ENCODE peak calls at places on chromosomes 1 and 21, in seven cellular contexts. U is PC-3, W is GM23338, V is GM23248, O is MM.1S, J is HCT116, Z is neural progenitor cell. K is an unnamed sample. For H4K20me1, the result is how much of the 10 kb centered on the place peaks cover.

GRCh38 chr1:81809808-81810207 is 9.1 kb downstream of the ADGRL2 start:
- DNase-seq in V (no peak), Z (no peak), J (no peak), U (no peak), O (no peak), W (no peak), K (no peak)

GRCh38 chr1:203464743-203465142 is 10.9 kb upstream of the PRELP start:
- DNase-seq in V (no peak), J (no peak), Z (no peak), U (no peak), O (no peak), W (no peak), K (no peak)

GRCh38 chr1:115062542-115063004 is 26.7 kb downstream of the TSPAN2 start:
- DNase-seq in J (no peak), O (peak), U (peak), Z (no peak), W (no peak), V (peak), K (peak)

GRCh38 chr1:174284052-174284451 is 124.7 kb downstream of the RABGAP1L start:
- DNase-seq in Z (no peak), W (no peak), O (no peak), U (no peak), J (no peak), V (no peak), K (no peak)

GRCh38 chr1:211359876-211360275 is 33.2 kb downstream of the TRAF5 start:
- DNase-seq in O (peak), J (no peak), U (peak), V (no peak), Z (no peak), W (no peak), K (no peak)

GRCh38 chr1:5286244-5286643 is 631.8 kb downstream of the AJAP1 start:
- DNase-seq in Z (no peak), V (no peak), U (no peak), J (no peak), O (no peak), W (peak), K (no peak)

GRCh38 chr1:200903793-200904192 is 9.1 kb downstream of the INAVA start:
- DNase-seq in W (no peak), U (no peak), J (no peak), V (no peak), Z (no peak), O (no peak), K (no peak)

GRCh38 chr1:112872551-112872962 is 83.4 kb downstream of the SLC16A1 start:
- DNase-seq in O (no peak), V (no peak), W (no peak), J (no peak), Z (peak), U (no peak), K (peak)

GRCh38 chr1:35888255-35888654 is 5.2 kb downstream of the AGO1 start:
- DNase-seq in U (no peak), V (no peak), J (no peak), W (no peak), Z (no peak), O (no peak), K (no peak)

GRCh38 chr1:41435570-41436178 is 48.8 kb downstream of the EDN2 start:
- DNase-seq in Z (peak), W (peak), U (no peak), J (no peak), O (no peak), V (no peak), K (peak)

GRCh38 chr1:192973988-192974387 is 85.2 kb downstream of the UCHL5 start:
- DNase-seq in V (no peak), W (no peak), J (peak), O (no peak), Z (no peak), U (no peak), K (no peak)

GRCh38 chr1:40847023-40847740 is 15.0 kb downstream of the CITED4 start:
- DNase-seq in V (peak), Z (no peak), O (no peak), J (no peak), W (peak), U (peak), K (no peak)

GRCh38 chr1:36503733-36504132 is 21.0 kb upstream of the CSF3R start:
- DNase-seq in U (no peak), J (no peak), W (no peak), O (no peak), V (no peak), Z (no peak), K (no peak)

GRCh38 chr1:168737446-168737845 is 8.4 kb upstream of the DPT start:
- DNase-seq in U (no peak), V (no peak), O (no peak), W (no peak), Z (no peak), J (no peak), K (no peak)

GRCh38 chr1:39689635-39690034 is 1.6 kb downstream of the HPCAL4 start:
- DNase-seq in V (no peak), O (no peak), U (no peak), Z (peak), J (no peak), W (no peak), K (no peak)

GRCh38 chr1:217076902-217077301 is 353.7 kb upstream of the ESRRG start:
- DNase-seq in U (peak), O (no peak), Z (no peak), J (no peak), W (peak), V (no peak), K (no peak)

GRCh38 chr1:113804421-113805255 is 7.6 kb downstream of the RSBN1 start:
- DNase-seq in W (no peak), U (peak), V (peak), Z (no peak), O (no peak), J (peak), K (peak)

GRCh38 chr1:19744886-19745285 is 54.8 kb downstream of the TMCO4 start:
- DNase-seq in V (no peak), O (no peak), W (no peak), J (no peak), Z (no peak), U (no peak), K (no peak)

GRCh38 chr1:205319081-205320018 is 2.2 kb downstream of the NUAK2 start:
- DNase-seq in O (peak), W (no peak), V (peak), U (peak), Z (no peak), J (no peak), K (peak)

DNA sequence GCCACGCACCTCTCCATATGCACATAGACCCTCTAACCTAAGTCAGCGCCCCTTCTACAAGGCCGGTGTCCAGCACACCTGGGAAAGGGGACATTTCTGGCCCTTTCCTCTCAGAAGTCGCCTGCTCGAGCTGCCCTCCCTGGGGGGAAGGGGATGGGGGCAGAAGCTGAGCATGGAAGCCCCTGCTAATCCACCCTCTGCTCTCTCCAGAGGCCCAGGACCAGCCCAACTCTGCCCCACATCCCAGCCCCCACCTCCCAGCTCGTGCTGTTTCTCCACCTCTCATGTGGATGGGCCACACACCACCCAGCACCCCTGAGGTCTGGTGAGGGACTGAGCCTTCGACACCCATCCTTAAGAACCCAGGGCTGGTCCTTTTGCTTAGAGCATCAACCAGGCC is 14.8 kb downstream of the TNFRSF1B start:
- DNase-seq in V (no peak), U (no peak), O (no peak), Z (no peak), J (no peak), W (no peak), K (no peak)
- H4K20me1 ChIP-seq in V (under half), U (under half), O (under half), Z (under half), J (under half), W (under half), K (under half)

GRCh38 chr1:229855999-229856650 is 210.9 kb upstream of the GALNT2 start:
- DNase-seq in U (no peak), J (no peak), Z (peak), W (peak), O (peak), V (peak), K (no peak)
- TF ChIP-seq EZH2phosphoT487 in U (no peak), J (no peak), Z (no peak), W (no peak), O (no peak), V (no peak), K (no peak)

DNA sequence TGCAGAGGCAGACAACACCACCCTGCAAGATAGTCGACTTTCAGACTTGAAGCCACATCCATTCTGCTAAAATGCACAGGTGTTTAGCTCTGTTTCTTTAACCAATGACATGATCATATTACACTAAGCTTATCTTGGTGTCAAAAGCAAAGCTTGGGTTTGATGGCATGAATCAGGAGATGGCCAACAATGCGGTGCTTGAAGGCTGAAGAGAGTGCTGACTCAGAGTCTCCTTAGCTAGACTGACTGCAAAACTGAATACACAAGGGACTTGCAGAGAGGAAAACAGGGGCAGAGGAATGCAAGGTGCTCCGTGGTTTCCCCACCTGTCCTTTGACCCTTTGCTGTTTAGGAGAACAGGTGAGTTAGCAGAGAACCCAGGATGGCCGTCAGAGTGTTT is 262.6 kb downstream of the SIPA1L2 start:
- DNase-seq in J (no peak), V (no peak), Z (no peak), O (no peak), W (peak), U (peak), K (peak)
- H4K20me1 ChIP-seq in J (under half), V (under half), Z (under half), O (under half), W (under half), U (under half), K (under half)

DNA sequence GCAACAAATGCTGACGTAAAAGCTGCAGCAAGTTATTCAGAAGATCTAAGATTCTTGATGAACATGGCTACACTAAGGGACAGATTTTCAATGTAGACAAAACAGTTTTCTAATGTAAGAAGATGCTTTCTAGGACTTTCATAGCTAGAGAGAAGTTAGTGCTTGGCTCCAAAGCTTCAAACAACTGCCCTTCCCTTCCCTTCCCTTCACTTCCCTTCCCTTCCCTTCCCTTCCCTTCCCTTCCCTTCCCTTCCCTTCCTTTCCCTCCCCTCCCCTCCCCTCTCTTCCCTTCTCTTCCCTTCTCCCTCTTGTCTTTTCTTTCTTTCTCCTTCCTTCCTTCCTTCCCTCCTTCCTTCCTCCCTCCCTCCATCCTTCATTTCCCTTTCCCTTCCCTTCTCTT is 365.3 kb upstream of the ADGRL4 start:
- DNase-seq in O (no peak), U (no peak), J (no peak), V (no peak), W (no peak), Z (no peak), K (no peak)
- TF ChIP-seq EZH2phosphoT487 in O (no peak), U (no peak), J (no peak), V (no peak), W (no peak), Z (no peak), K (no peak)

GRCh38 chr1:107309962-107310361 is 169.1 kb downstream of the NTNG1 start:
- DNase-seq in U (no peak), J (no peak), Z (no peak), O (peak), V (no peak), W (no peak), K (no peak)
- H4K20me1 ChIP-seq in U (under half), J (under half), Z (under half), O (under half), V (under half), W (under half), K (under half)

DNA sequence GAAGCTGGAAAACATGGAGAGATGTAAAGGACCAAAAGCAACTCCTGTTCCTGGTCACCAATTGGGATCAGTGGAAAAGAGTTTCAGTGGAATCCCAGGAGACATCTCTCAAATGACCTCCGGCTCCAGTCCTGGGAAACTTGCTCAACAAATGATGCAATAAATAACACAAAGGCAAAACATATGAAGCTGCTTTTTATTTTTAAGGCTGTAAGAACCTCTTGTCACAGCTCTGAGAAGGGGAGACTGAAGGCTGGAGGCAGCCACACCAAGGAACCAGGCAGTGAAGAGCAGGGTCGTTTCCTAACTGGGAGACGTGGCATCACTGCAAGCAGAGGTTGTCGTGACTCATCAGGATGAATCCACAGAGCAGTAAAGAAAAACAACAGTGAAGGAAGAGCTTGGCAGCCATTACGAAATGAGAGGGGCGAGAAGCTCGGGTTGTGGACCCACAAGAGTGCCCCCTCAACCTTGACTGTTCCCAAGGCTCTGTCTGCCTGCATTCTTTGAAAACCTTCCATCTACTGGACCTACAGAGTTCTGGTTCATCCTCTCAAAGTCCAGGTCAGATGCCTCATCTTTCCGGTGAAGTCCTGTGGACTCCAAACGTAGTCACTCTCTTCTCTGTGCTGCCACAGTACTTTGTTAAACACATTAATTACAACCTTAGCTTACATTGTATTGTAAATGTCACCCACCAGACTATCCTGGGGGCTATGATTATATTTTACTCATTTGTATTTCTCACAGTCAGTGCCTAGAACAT is 32.1 kb downstream of the JAK1 start:
- DNase-seq in V (peak), O (no peak), Z (no peak), J (no peak), W (no peak), U (peak), K (peak)
- TF ChIP-seq EZH2phosphoT487 in V (no peak), O (no peak), Z (no peak), J (no peak), W (no peak), U (no peak), K (no peak)

GRCh38 chr1:223828162-223828848 is 17.4 kb downstream of the TP53BP2 start:
- DNase-seq in U (no peak), O (no peak), V (no peak), W (no peak), J (no peak), Z (no peak), K (no peak)

GRCh38 chr1:223827193-223827663 is 18.5 kb downstream of the TP53BP2 start:
- DNase-seq in U (peak), Z (no peak), W (no peak), V (peak), O (no peak), J (no peak), K (no peak)

GRCh38 chr1:223824287-223824686 is 21.5 kb downstream of the TP53BP2 start:
- DNase-seq in U (no peak), V (no peak), O (no peak), W (no peak), Z (no peak), J (no peak), K (no peak)

GRCh38 chr1:223824712-223825111 is 21.0 kb downstream of the TP53BP2 start:
- DNase-seq in J (no peak), U (no peak), V (no peak), O (no peak), Z (no peak), W (no peak), K (no peak)

DNA sequence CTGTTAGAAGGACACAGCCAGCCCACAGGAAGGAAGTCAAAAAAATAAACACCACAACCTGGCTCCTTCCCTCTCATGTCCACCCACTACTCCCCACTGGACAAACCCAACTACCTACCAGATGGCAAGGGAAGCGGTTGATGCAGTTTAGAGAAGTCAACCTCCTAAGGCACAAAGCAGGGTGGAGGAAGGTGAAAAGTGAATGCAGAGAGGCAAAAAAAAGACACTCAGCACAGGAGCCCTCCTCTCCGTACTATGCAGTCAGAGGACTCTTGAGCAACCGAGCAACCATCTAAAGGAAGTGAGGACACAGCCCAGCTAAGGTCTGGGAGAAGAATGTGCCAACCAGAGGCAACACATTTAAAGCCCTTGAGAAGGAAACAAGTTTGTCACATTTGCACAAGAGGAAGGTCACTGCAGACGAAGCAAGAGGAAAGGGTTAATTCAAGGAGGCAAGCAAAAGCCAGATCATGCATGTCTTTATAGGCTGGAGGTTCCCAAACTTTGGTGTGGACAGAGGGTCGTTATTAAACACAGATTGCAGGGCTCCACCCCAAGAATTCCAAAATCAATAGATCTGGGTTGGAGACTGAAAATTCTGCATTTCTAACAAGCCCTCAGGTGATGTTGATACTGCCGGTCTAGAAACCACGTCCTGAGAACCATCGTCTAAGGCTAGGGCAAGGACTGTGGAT is 19.8 kb downstream of the TP53BP2 start:
- DNase-seq in U (no peak), O (no peak), J (no peak), V (peak), W (no peak), Z (no peak), K (no peak)
- H4K20me1 ChIP-seq in U (under half), O (under half), J (under half), V (under half), W (half or more), Z (half or more), K (half or more)

DNA sequence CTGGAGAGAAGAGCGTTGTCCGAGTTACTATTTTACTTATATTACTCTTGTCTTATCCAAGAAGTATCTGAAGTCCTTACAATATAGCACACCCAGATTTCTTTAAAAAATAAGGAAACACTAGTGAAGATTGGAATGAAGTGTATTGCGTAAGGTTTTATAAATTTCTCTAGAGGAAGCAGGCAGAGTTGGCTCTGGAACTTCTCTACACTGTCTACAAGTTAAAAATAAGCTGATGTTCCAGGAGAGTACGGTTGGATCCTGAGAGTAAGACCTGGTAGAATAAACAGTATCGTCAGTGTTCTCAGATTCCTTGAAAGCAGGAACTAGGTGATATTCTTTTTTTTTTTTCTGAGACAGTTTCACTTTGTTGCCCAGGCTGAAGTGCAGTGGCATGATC is 107.8 kb downstream of the USP25 start:
- DNase-seq in U (no peak), J (no peak), O (no peak), V (peak), Z (no peak), W (no peak), K (peak)
- TF ChIP-seq EZH2phosphoT487 in U (no peak), J (no peak), O (no peak), V (no peak), Z (no peak), W (no peak), K (no peak)